ENCODE peak calls at places on chromosomes 1 and 21, in six cellular contexts. One of them, this sample, is unnamed.

GRCh38 chr1:27364696-27365371 is 1.9 kb downstream of the MAP3K6 start:
- DNase-seq in transverse colon: no peak
- DNase-seq in tibial nerve: no peak
- DNase-seq in esophagus muscularis mucosa: no peak
- DNase-seq in stomach: no peak
- DNase-seq in suprapubic skin: no peak
- DNase-seq in this sample: no peak

GRCh38 chr1:64228181-64228957 is 24.9 kb downstream of the UBE2U start:
- DNase-seq in transverse colon: no peak
- DNase-seq in tibial nerve: no peak
- DNase-seq in esophagus muscularis mucosa: no peak
- DNase-seq in stomach: no peak
- DNase-seq in suprapubic skin: no peak
- DNase-seq in this sample: no peak

GRCh38 chr1:13947658-13948057 is 247.7 kb downstream of the PRDM2 start:
- DNase-seq in transverse colon: no peak
- DNase-seq in tibial nerve: no peak
- DNase-seq in esophagus muscularis mucosa: no peak
- DNase-seq in stomach: no peak
- DNase-seq in suprapubic skin: no peak
- DNase-seq in this sample: no peak

GRCh38 chr1:41462680-41463004 is 21.8 kb downstream of the EDN2 start:
- DNase-seq in transverse colon: no peak
- DNase-seq in tibial nerve: no peak
- DNase-seq in esophagus muscularis mucosa: no peak
- DNase-seq in stomach: no peak
- DNase-seq in suprapubic skin: peak; percentile 9
- DNase-seq in this sample: no peak

GRCh38 chr1:68168545-68169065 is 63.7 kb downstream of the WLS start:
- DNase-seq in transverse colon: no peak
- DNase-seq in tibial nerve: no peak
- DNase-seq in esophagus muscularis mucosa: peak; percentile 24
- DNase-seq in stomach: no peak
- DNase-seq in suprapubic skin: no peak
- DNase-seq in this sample: no peak

GRCh38 chr1:228236744-228237143 is 28.9 kb downstream of the OBSCN start:
- DNase-seq in transverse colon: peak; percentile 64
- DNase-seq in tibial nerve: no peak
- DNase-seq in esophagus muscularis mucosa: peak; percentile 47
- DNase-seq in stomach: peak; percentile 49
- DNase-seq in suprapubic skin: no peak
- DNase-seq in this sample: no peak

GRCh38 chr1:182098301-182098700 is 36.8 kb upstream of the ZNF648 start:
- DNase-seq in transverse colon: no peak
- DNase-seq in tibial nerve: no peak
- DNase-seq in esophagus muscularis mucosa: no peak
- DNase-seq in stomach: no peak
- DNase-seq in suprapubic skin: no peak
- DNase-seq in this sample: no peak

GRCh38 chr1:112393634-112393976 is 2.4 kb upstream of the CTTNBP2NL start:
- DNase-seq in transverse colon: peak; percentile 21
- DNase-seq in tibial nerve: no peak
- DNase-seq in esophagus muscularis mucosa: no peak
- DNase-seq in stomach: no peak
- DNase-seq in suprapubic skin: peak; percentile 75
- DNase-seq in this sample: no peak

DNA sequence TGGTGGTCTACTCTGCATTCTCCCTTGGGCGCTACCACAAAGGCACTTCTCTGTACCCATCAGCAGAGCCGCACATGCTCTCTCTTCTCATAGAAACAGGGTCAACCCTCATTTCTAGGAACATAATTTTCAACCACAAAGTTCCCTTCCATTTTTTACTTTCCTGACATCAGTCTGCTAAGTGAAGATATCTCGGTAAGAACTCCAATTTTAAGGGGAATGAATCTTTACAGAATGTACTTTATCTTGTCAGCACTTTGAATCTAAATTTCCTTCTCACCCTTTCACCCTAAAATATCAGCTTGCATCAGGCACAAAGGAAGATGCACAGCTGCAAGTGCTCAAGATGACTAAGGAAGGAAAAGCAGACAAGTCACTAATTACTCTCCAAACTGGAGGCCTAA is 545.9 kb downstream of the SMYD3 start:
- DNase-seq in transverse colon: no peak
- DNase-seq in tibial nerve: no peak
- DNase-seq in esophagus muscularis mucosa: no peak
- DNase-seq in stomach: no peak
- DNase-seq in suprapubic skin: no peak
- DNase-seq in this sample: no peak
- TF ChIP-seq EP300 in transverse colon: no peak
- TF ChIP-seq EP300 in tibial nerve: no peak
- TF ChIP-seq EP300 in esophagus muscularis mucosa: no peak
- TF ChIP-seq EP300 in stomach: no peak
- TF ChIP-seq EP300 in suprapubic skin: no peak
- TF ChIP-seq EP300 in this sample: no peak

DNA sequence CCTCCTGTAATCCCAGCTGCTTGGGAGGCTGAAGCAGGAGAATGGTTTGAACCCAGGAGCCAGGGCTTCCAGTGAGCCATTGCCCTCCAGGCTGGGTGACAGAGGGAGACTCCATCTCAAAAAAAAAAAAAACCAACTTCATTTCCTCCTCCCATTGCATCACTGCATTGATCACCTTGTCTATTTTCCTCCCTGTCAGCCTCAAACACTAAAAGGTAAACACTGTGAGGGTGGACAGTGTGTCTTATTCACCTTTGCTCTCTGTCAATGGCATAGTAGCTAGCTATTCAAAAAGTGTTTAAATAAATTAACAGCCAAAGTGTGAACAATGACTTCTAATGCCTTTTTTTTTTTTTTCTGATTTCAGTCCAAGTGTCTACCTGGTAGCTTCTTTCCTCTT is 13.4 kb upstream of the DESI2 start:
- DNase-seq in transverse colon: no peak
- DNase-seq in tibial nerve: no peak
- DNase-seq in esophagus muscularis mucosa: no peak
- DNase-seq in stomach: no peak
- DNase-seq in suprapubic skin: no peak
- DNase-seq in this sample: no peak
- H3K27ac ChIP-seq in transverse colon: no peak overlapping the region
- H3K27ac ChIP-seq in tibial nerve: no peak overlapping the region
- H3K27ac ChIP-seq in esophagus muscularis mucosa: no peak overlapping the region
- H3K27ac ChIP-seq in stomach: no peak overlapping the region
- H3K27ac ChIP-seq in suprapubic skin: no peak overlapping the region
- H3K27ac ChIP-seq in this sample: no peak overlapping the region

DNA sequence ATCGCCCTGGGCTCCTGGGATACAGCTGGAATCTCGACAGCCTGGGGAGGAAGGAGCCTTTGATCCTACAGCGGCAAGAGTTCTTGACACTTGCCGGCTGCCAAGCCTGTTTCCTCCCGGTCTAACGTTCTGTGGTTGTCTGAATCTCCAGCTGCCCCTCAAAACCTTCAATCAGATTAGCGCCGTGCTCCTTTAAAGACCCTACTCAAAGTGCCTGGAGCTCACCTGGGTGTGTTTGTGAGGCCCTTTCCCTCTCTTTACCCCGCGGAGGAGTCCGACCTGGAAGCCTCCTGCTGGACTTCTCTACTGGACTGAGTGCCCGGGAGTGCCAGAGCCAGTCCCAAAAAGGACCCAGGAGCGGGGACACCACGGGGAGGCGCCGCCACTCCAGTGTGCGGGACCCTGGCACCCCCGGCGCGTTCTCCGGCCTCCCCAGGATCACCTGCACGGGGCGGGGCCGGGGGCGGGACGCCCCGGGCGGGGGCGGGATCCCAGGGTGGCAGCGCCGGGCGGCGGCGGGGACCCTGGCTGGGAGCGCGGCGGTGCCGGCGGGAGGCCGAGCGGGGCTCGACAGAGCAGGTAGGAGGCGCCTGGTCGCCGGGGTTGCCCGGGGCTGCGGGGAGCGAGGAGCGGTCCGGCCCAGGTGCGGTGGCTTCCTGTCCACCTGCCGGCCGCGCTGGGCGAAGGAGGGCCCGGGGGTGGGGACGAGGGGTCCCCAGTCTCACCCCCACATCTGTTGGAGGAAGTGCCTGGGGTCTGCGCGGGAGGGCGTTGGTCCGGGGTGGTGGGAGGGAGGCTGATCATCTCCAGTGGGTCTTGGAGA is at the start of gene NCMAP:
- DNase-seq in transverse colon: peak; percentile 78
- DNase-seq in tibial nerve: no peak
- DNase-seq in esophagus muscularis mucosa: no peak
- DNase-seq in stomach: peak; percentile 88
- DNase-seq in suprapubic skin: no peak
- DNase-seq in this sample: peak; percentile 94
- H3K27me3 ChIP-seq in transverse colon: peaks cover 33% of the 10 kb centered on the region
- H3K27me3 ChIP-seq in tibial nerve: peaks cover 36% of the 10 kb centered on the region
- H3K27me3 ChIP-seq in esophagus muscularis mucosa: peaks cover 68% of the 10 kb centered on the region
- H3K27me3 ChIP-seq in stomach: peaks cover 14% of the 10 kb centered on the region
- H3K27me3 ChIP-seq in suprapubic skin: peaks cover 42% of the 10 kb centered on the region
- H3K27me3 ChIP-seq in this sample: no peaks in the 10 kb centered on the region

GRCh38 chr21:37337179-37337578 is 29.4 kb upstream of the DYRK1A start:
- DNase-seq in transverse colon: no peak
- DNase-seq in tibial nerve: no peak
- DNase-seq in esophagus muscularis mucosa: no peak
- DNase-seq in stomach: no peak
- DNase-seq in suprapubic skin: no peak
- DNase-seq in this sample: no peak

GRCh38 chr21:37337831-37338230 is 28.7 kb upstream of the DYRK1A start:
- DNase-seq in transverse colon: no peak
- DNase-seq in tibial nerve: no peak
- DNase-seq in esophagus muscularis mucosa: no peak
- DNase-seq in stomach: no peak
- DNase-seq in suprapubic skin: no peak
- DNase-seq in this sample: no peak

GRCh38 chr21:37339527-37339889 is 27.1 kb upstream of the DYRK1A start:
- DNase-seq in transverse colon: no peak
- DNase-seq in tibial nerve: no peak
- DNase-seq in esophagus muscularis mucosa: no peak
- DNase-seq in stomach: no peak
- DNase-seq in suprapubic skin: no peak
- DNase-seq in this sample: no peak

GRCh38 chr21:37341254-37341960 is 25.2 kb upstream of the DYRK1A start:
- DNase-seq in transverse colon: no peak
- DNase-seq in tibial nerve: no peak
- DNase-seq in esophagus muscularis mucosa: no peak
- DNase-seq in stomach: no peak
- DNase-seq in suprapubic skin: no peak
- DNase-seq in this sample: no peak

DNA sequence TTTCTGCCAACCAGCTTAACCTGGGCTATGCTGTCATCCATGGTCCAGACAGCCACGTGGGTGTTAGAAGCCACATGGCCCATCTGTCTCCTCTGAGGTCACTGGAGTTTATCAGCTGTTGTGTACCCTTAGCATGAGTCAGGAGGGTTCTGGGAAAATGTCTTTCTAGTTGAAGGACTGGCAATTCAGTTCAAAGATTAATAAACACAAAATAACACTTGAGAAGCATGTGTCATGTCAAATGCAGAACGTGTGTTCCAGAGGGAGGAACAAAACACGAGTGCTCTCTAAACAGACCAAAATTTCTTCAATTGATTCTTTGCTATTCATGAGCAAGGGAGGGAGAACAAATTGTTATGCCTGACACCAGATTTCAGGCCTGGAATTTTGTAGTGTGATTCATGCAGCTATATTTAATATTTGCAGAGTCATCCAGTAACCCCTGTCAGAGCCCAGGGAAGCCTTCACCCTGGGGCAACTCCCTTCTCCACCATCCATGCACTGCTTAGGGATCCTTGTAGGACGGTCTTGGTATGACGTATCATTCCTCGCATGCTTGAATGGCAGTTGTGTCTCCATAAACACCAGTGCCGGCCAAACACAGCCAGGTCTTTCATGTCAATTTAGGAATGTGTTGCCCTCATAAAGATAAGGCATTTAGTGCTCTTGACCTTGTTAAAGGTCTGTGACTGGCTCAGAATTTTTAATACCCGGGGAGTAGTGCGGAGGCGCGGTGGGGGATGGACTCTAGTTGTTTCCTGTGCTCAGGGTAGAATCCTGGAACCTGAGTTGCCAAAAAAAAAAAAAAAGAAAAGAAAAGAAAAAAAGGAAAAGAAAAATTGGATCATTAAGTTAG is 27.7 kb upstream of the DYRK1A start:
- DNase-seq in transverse colon: no peak
- DNase-seq in tibial nerve: no peak
- DNase-seq in esophagus muscularis mucosa: no peak
- DNase-seq in stomach: no peak
- DNase-seq in suprapubic skin: no peak
- DNase-seq in this sample: no peak
- TF ChIP-seq EP300 in transverse colon: no peak
- TF ChIP-seq EP300 in tibial nerve: no peak
- TF ChIP-seq EP300 in esophagus muscularis mucosa: no peak
- TF ChIP-seq EP300 in stomach: no peak
- TF ChIP-seq EP300 in suprapubic skin: no peak
- TF ChIP-seq EP300 in this sample: no peak

DNA sequence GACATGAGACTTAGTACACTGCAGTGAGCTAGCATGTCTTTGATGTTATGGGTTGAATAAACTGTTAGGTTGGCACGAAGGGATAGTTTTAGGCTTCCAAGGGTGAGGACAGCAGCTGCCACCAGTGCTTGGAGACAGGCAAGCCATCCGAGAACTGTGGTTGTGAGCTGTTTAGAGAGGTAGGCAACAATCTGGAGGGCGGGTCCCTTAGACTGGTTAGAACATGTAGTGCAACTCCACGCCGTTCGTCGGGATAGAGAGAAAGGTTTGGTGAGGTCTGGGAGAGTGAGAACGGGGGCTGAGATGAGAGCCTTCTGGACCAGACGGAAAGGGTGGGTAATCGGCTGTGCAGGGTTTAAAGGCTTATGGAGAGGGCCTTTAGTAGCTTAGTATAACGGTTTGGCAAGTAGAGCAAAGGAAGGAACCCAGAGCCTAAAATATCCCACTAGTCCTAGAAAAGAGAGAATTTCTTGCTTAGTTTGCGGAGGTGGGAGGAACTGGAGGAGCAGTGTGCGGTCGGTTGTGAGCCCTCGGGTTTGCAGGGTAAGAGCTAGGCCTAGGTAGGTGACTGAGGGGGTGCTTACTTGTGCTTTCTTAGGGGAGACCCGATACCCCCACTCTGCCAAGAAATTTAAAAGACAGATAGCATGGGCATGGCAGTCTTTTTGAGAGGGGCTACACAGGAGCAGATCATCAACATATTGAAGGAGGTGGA is 72.8 kb downstream of the CNST start:
- DNase-seq in transverse colon: no peak
- DNase-seq in tibial nerve: no peak
- DNase-seq in esophagus muscularis mucosa: no peak
- DNase-seq in stomach: no peak
- DNase-seq in suprapubic skin: no peak
- DNase-seq in this sample: no peak
- H3K27ac ChIP-seq in transverse colon: no peak overlapping the region
- H3K27ac ChIP-seq in tibial nerve: no peak overlapping the region
- H3K27ac ChIP-seq in esophagus muscularis mucosa: peak overlapping the region; percentile 34
- H3K27ac ChIP-seq in stomach: no peak overlapping the region
- H3K27ac ChIP-seq in suprapubic skin: no peak overlapping the region
- H3K27ac ChIP-seq in this sample: no peak overlapping the region

DNA sequence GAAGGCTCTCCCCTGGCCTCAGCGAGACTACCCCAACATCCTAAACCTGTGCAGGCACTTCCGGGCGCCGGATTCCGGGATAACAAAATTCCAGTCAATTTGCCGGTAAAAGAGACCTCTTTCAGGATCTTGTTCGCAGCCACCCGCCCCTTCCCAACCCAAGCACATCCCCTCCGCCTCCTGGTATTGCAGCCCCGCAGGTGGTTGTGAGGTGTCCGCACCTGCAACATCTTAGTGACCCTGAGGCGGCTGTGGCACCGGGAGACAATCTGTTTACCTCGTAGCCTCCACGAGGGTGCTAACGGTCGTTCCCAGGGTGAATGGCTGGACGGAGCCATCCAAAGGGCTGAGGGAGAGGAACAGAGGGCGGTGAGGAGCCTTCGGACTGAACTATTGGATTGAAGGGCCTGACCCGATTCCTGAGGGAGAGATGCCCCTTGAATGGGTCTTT is 2.1 kb downstream of the NR5A2 start:
- DNase-seq in transverse colon: no peak
- DNase-seq in tibial nerve: no peak
- DNase-seq in esophagus muscularis mucosa: no peak
- DNase-seq in stomach: no peak
- DNase-seq in suprapubic skin: no peak
- DNase-seq in this sample: no peak
- H3K27me3 ChIP-seq in transverse colon: peaks cover 70% of the 10 kb centered on the region
- H3K27me3 ChIP-seq in tibial nerve: peaks cover 83% of the 10 kb centered on the region
- H3K27me3 ChIP-seq in esophagus muscularis mucosa: peaks cover 90% of the 10 kb centered on the region
- H3K27me3 ChIP-seq in stomach: peaks cover 17% of the 10 kb centered on the region
- H3K27me3 ChIP-seq in suprapubic skin: peaks cover 86% of the 10 kb centered on the region
- H3K27me3 ChIP-seq in this sample: no peaks in the 10 kb centered on the region